ENCODE peak calls at places on chromosomes 16 and 17, in eight cellular contexts. E is upper lobe of left lung, H is IMR-90, A is ovary, O is adrenal gland, Y is spleen, W is suprapubic skin, U is HCT116. C is an unnamed sample.

GRCh38 chr16:88927661-88928060 is 49.3 kb downstream of the CBFA2T3 start:
- DNase-seq in Y (no peak), O (no peak), W (no peak), U (no peak), E (peak), H (no peak), A (no peak), C (no peak)

GRCh38 chr16:1493746-1494094 is 560 bp downstream of the TELO2 start:
- DNase-seq in O (no peak), A (no peak), W (peak), E (no peak), U (no peak), Y (peak), H (no peak), C (no peak)

GRCh38 chr16:50666658-50667496 is 14.2 kb downstream of the SNX20 start:
- DNase-seq in W (no peak), U (no peak), E (no peak), H (no peak), O (no peak), A (no peak), Y (peak), C (no peak)

GRCh38 chr16:2196162-2196980 is at the start of gene CASKIN1:
- DNase-seq in A (no peak), E (peak), O (no peak), W (no peak), H (no peak), U (no peak), Y (no peak), C (no peak)

GRCh38 chr17:50575581-50576210 is 15.2 kb downstream of the CACNA1G start:
- DNase-seq in H (no peak), U (no peak), O (no peak), Y (no peak), E (peak), A (no peak), W (no peak), C (no peak)

GRCh38 chr17:66365903-66366302 is 63.5 kb downstream of the PRKCA start:
- DNase-seq in W (no peak), O (no peak), E (no peak), H (no peak), Y (no peak), U (no peak), A (no peak), C (no peak)

GRCh38 chr17:60604686-60605334 is 4.8 kb downstream of the PPM1D start:
- DNase-seq in Y (no peak), W (no peak), O (peak), A (no peak), U (peak), H (peak), E (no peak), C (no peak)

GRCh38 chr17:82930924-82931695 is 91.3 kb upstream of the ZNF750 start:
- DNase-seq in U (no peak), H (no peak), O (no peak), Y (peak), W (peak), A (peak), E (peak), C (no peak)

GRCh38 chr17:31819578-31819977 is 39.5 kb downstream of the COPRS start:
- DNase-seq in O (no peak), W (no peak), U (no peak), A (no peak), Y (no peak), E (no peak), H (no peak), C (no peak)

GRCh38 chr17:46733837-46734516 is 84.5 kb downstream of the WNT3 start:
- DNase-seq in E (no peak), H (peak), Y (no peak), O (no peak), W (no peak), A (no peak), U (no peak), C (no peak)

GRCh38 chr17:16328997-16329396 is 24.3 kb downstream of the CENPV start:
- DNase-seq in W (no peak), A (no peak), H (no peak), O (no peak), E (no peak), U (no peak), Y (no peak), C (no peak)

DNA sequence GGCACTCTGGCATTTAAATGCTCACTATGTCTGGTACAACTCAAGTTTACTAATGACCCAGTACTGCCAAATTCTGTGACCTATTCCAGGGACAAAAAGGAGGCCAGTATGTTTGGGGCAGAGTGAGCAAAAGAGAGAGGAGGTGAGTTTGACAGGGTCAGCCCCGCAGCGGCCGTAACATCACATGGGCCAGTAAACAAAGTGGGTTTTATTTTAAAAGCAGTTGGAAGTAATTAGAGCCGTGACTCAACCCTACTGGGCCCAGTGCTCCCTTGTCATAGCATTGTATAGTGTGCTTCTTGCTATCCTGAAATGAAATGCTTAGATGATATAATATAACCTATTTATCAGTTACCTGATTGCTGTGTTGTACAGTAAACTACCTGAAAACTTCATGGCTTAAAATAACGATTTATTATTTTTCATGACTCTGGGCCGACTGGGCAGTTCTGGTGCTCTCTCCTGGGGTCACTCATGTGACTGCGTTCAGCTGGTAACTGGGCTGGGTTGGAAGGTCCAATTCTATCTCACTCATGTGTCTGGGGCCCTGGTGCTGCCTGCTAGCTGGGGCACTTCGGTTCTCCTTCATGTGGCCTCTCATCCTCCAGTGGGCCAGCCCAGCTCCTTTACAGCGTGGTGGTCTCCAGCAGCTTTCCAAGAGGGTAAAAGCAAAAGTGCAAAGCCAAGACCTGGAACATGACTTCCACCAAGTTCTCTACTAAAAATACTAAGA is 27.4 kb downstream of the IQCK start:
- DNase-seq in H (peak), W (no peak), U (no peak), A (no peak), O (no peak), E (no peak), Y (no peak), C (no peak)
- H3K27ac ChIP-seq in H (no peak), W (no peak), U (no peak), A (no peak), O (no peak), E (no peak), Y (no peak), C (peak)

DNA sequence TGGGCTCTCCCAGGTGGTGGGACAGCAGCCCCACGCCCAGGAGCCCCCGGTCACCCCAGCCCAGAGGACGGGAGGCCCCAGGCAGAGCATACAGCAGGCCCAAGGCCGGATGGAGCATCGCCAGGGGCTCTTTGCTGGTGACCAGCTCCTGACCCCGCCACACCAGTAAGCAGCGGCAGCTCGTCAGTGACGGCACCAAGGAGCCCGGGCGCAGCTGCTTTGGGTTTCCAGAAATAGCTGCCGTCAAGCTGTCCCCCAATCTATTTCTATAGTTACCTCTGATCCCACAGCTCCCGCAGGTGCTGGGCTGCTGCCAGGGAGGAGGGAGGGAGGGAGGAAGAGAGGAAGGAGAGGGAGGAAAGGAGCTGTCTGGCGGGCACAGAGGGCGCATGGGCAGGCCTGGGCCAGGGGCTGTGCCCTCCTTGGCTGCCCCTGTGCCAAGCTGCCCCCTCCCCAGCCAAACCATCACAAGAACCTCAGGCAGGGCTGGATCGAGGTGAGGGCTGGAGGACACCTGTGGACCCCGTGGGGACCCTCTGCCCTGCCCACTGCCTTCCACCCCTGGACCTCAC is 10.8 kb upstream of the RASD1 start:
- DNase-seq in O (peak), U (no peak), A (no peak), Y (no peak), E (no peak), W (no peak), H (no peak), C (no peak)
- H3K4me3 ChIP-seq in O (no peak), U (no peak), A (no peak), Y (no peak), E (no peak), W (no peak), H (no peak), C (no peak)

GRCh38 chr17:38559025-38559879 is 46.5 kb downstream of the SRCIN1 start:
- DNase-seq in Y (peak), W (peak), E (peak), O (peak), H (peak), U (peak), A (peak), C (peak)
- TF ChIP-seq POLR2A in Y (no peak), W (no peak), E (peak), O (no peak), H (no peak), U (peak), A (peak), C (peak)

GRCh38 chr17:2081564-2081963 is 26.7 kb downstream of the HIC1 start:
- DNase-seq in E (no peak), H (peak), O (no peak), U (no peak), A (no peak), W (no peak), Y (no peak), C (no peak)

GRCh38 chr17:2076461-2076984 is 21.6 kb downstream of the HIC1 start:
- DNase-seq in W (no peak), O (peak), E (no peak), U (no peak), Y (no peak), A (peak), H (peak), C (no peak)

GRCh38 chr17:2074919-2075318 is 20.0 kb downstream of the HIC1 start:
- DNase-seq in A (no peak), Y (no peak), O (peak), E (peak), H (no peak), U (no peak), W (no peak), C (no peak)

GRCh38 chr17:2075336-2076056 is 20.6 kb downstream of the HIC1 start:
- DNase-seq in W (no peak), Y (peak), E (peak), A (peak), H (peak), U (no peak), O (peak), C (no peak)

GRCh38 chr17:2077040-2077439 is 22.1 kb downstream of the HIC1 start:
- DNase-seq in H (no peak), U (no peak), E (no peak), Y (no peak), W (no peak), O (no peak), A (no peak), C (no peak)
- H3K27ac ChIP-seq in H (peak), U (no peak), E (no peak), Y (peak), W (no peak), O (no peak), A (peak), C (peak)

DNA sequence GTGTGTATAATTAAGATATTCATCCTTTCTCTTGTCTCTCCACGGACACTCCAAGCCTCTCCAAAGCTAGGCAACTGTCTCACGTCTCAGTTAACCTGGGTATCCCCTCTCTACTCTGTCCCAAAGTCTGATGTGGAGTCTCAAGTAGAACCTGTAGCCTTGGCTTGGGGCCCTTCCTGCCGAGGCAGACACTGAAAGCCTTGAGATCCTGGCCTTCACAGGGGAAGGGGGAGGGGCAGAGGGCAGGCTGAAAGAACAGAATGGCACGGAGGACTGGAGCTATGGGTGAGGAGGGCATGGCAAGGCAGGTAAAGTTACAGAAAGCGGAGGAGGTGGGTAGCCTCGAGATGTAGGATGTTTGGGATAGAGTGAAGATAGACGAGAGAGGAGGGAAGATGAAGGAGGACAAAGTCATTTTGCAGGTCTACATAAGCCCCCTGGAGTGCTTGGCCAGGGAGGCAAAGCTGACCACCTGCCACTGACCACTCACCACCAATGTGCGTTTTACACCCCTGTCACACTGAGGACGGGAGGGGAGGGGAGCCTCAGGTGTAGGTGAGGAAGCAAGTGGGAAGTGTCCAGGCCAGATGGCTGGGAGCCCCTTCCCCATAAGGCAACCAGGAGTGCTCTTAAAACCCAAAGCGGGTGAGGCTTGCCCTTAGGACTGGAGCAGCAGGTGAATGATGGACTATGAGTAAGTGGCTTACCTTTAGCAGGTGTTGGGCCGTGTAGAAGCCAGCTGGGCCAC is 1.3 kb downstream of the FDXR start:
- DNase-seq in O (peak), W (no peak), H (no peak), E (no peak), A (peak), U (no peak), Y (no peak), C (no peak)
- H3K4me3 ChIP-seq in O (peak), W (peak), H (peak), E (no peak), A (no peak), U (peak), Y (peak), C (no peak)

GRCh38 chr16:57863434-57864160 is 61.3 kb upstream of the KIFC3 start:
- DNase-seq in H (peak), Y (no peak), A (peak), O (peak), E (no peak), W (peak), U (peak), C (no peak)

GRCh38 chr16:57866529-57866918 is 64.2 kb upstream of the KIFC3 start:
- DNase-seq in O (no peak), W (no peak), A (no peak), E (no peak), U (no peak), H (no peak), Y (peak), C (no peak)

GRCh38 chr16:57865746-57866528 is 63.6 kb upstream of the KIFC3 start:
- DNase-seq in W (no peak), A (no peak), E (no peak), U (no peak), H (no peak), Y (peak), O (no peak), C (no peak)

GRCh38 chr16:57859331-57859730 is 57.0 kb upstream of the KIFC3 start:
- DNase-seq in H (peak), Y (peak), U (peak), W (no peak), A (no peak), E (no peak), O (no peak), C (no peak)

GRCh38 chr16:57862698-57863433 is 60.6 kb upstream of the KIFC3 start:
- DNase-seq in E (no peak), W (no peak), O (no peak), U (no peak), H (no peak), Y (no peak), A (no peak), C (no peak)
- TF ChIP-seq POLR2A in E (no peak), W (no peak), O (no peak), U (no peak), H (no peak), Y (no peak), A (no peak), C (no peak)

DNA sequence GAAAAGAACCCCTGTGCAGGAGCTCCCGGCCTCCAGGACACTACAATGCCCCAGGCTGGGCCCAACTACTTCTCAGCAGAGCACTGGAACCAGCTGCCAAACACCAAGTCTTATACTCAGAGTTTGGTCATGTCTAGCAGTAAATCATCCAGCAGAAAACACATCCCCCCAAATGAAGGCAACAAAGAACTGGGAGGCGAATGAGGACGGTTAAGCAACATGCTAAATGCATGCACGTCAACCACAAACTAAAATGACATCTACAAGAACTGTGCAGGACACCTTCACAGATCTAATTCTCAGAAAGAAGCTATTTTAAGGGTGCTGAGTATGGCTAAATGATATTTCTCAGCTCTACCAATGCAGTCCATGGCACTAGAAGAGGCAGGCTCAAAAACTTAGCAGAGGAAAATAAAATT is 7.6 kb upstream of the IRX5 start:
- DNase-seq in Y (peak), E (no peak), W (no peak), H (no peak), A (no peak), O (no peak), U (no peak), C (no peak)
- H3K27ac ChIP-seq in Y (no peak), E (no peak), W (peak), H (no peak), A (no peak), O (no peak), U (no peak), C (peak)

DNA sequence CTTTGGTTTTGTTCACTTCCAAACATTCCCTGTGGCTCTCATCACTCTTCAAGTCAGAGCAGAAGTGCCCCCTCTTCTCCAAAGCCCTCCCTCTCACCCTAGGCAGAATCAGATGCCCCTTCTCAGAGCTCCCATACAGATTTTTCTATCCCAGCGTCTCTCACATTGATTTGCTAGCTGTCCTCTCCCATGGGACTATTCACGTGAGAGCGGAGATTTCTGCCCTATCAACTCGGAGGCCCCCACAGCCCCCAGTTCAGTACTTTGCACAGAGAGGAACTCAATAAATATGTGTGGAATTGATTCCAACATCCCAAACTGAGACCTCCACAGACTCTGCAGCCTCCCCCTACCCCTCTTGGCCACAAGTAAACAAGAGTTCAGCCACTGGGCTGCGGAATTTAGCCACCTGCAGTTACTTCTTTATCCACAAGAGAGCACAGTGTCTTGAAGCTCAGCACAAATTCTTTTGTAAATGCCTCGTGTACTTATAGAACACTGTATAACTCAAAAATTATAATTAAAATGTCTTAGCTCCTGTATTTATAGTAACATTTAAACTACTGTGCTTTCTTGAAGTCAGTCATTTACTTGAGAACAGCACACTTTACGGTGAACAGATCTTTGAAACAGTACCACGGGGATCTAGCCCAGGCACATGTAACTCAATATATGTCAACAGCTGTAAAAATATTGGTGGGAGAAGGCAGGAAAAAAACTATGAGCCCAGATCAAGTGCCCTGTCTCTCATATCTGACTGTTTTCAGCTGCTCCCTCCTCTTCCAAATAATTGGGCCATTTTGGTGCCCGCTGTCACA is 182.9 kb downstream of the C16orf78 start:
- DNase-seq in H (peak), U (peak), A (no peak), E (no peak), W (no peak), Y (peak), O (no peak), C (no peak)
- H3K4me3 ChIP-seq in H (no peak), U (no peak), A (no peak), E (no peak), W (no peak), Y (no peak), O (no peak), C (no peak)

C was measured in breast epithelium.